ENCODE peak calls at places on chromosomes 7 and 10, in eight cellular contexts. One of them, this sample, is unnamed.

GRCh38 chr7:113026941-113027340 is 59.7 kb downstream of the GPR85 start:
- DNase-seq in fibroblast of lung: no peak
- DNase-seq in AML-193: no peak
- DNase-seq in activated naive CD4-positive, alpha-beta T cell treated with anti-CD3 and anti-CD28 coated beads for 36 hours: no peak
- DNase-seq in naive thymus-derived CD4-positive, alpha-beta T cell: no peak
- DNase-seq in EL: peak; percentile 41
- DNase-seq in fibroblast of mammary gland: peak; percentile 33
- DNase-seq in GM04504: peak; percentile 10
- DNase-seq in this sample: no peak

GRCh38 chr7:154852205-154852604 is 150.7 kb downstream of the PAXIP1 start:
- DNase-seq in fibroblast of lung: no peak
- DNase-seq in AML-193: no peak
- DNase-seq in activated naive CD4-positive, alpha-beta T cell treated with anti-CD3 and anti-CD28 coated beads for 36 hours: no peak
- DNase-seq in naive thymus-derived CD4-positive, alpha-beta T cell: no peak
- DNase-seq in EL: no peak
- DNase-seq in fibroblast of mammary gland: no peak
- DNase-seq in GM04504: no peak
- DNase-seq in this sample: no peak

GRCh38 chr7:108418941-108419340 is 37.3 kb downstream of the NRCAM start:
- DNase-seq in fibroblast of lung: no peak
- DNase-seq in AML-193: no peak
- DNase-seq in activated naive CD4-positive, alpha-beta T cell treated with anti-CD3 and anti-CD28 coated beads for 36 hours: no peak
- DNase-seq in naive thymus-derived CD4-positive, alpha-beta T cell: no peak
- DNase-seq in EL: no peak
- DNase-seq in fibroblast of mammary gland: peak; percentile 51
- DNase-seq in GM04504: no peak
- DNase-seq in this sample: peak; percentile 2

GRCh38 chr7:55344840-55345239 is 20.3 kb upstream of the LANCL2 start:
- DNase-seq in fibroblast of lung: no peak
- DNase-seq in AML-193: no peak
- DNase-seq in activated naive CD4-positive, alpha-beta T cell treated with anti-CD3 and anti-CD28 coated beads for 36 hours: no peak
- DNase-seq in naive thymus-derived CD4-positive, alpha-beta T cell: no peak
- DNase-seq in EL: no peak
- DNase-seq in fibroblast of mammary gland: no peak
- DNase-seq in GM04504: no peak
- DNase-seq in this sample: no peak

GRCh38 chr7:119681336-119681735 is 591.6 kb upstream of the KCND2 start:
- DNase-seq in fibroblast of lung: no peak
- DNase-seq in AML-193: no peak
- DNase-seq in activated naive CD4-positive, alpha-beta T cell treated with anti-CD3 and anti-CD28 coated beads for 36 hours: no peak
- DNase-seq in naive thymus-derived CD4-positive, alpha-beta T cell: no peak
- DNase-seq in EL: no peak
- DNase-seq in fibroblast of mammary gland: no peak
- DNase-seq in GM04504: no peak
- DNase-seq in this sample: no peak

GRCh38 chr7:145876376-145876775 is 240.2 kb upstream of the CNTNAP2 start:
- DNase-seq in fibroblast of lung: no peak
- DNase-seq in AML-193: no peak
- DNase-seq in activated naive CD4-positive, alpha-beta T cell treated with anti-CD3 and anti-CD28 coated beads for 36 hours: no peak
- DNase-seq in naive thymus-derived CD4-positive, alpha-beta T cell: no peak
- DNase-seq in EL: no peak
- DNase-seq in fibroblast of mammary gland: no peak
- DNase-seq in GM04504: no peak
- DNase-seq in this sample: no peak

GRCh38 chr10:35768731-35769130 is 126.6 kb upstream of the FZD8 start:
- DNase-seq in fibroblast of lung: no peak
- DNase-seq in AML-193: no peak
- DNase-seq in activated naive CD4-positive, alpha-beta T cell treated with anti-CD3 and anti-CD28 coated beads for 36 hours: no peak
- DNase-seq in naive thymus-derived CD4-positive, alpha-beta T cell: no peak
- DNase-seq in EL: no peak
- DNase-seq in fibroblast of mammary gland: no peak
- DNase-seq in GM04504: no peak
- DNase-seq in this sample: no peak

GRCh38 chr7:29177963-29178612 is 16.5 kb upstream of the CHN2 start:
- DNase-seq in fibroblast of lung: no peak
- DNase-seq in AML-193: peak; percentile 36
- DNase-seq in activated naive CD4-positive, alpha-beta T cell treated with anti-CD3 and anti-CD28 coated beads for 36 hours: peak; percentile 50
- DNase-seq in naive thymus-derived CD4-positive, alpha-beta T cell: no peak
- DNase-seq in EL: no peak
- DNase-seq in fibroblast of mammary gland: peak; percentile 36
- DNase-seq in GM04504: no peak
- DNase-seq in this sample: peak; percentile 29

GRCh38 chr10:25683291-25683690 is 250.7 kb upstream of the MYO3A start:
- DNase-seq in fibroblast of lung: no peak
- DNase-seq in AML-193: no peak
- DNase-seq in activated naive CD4-positive, alpha-beta T cell treated with anti-CD3 and anti-CD28 coated beads for 36 hours: no peak
- DNase-seq in naive thymus-derived CD4-positive, alpha-beta T cell: no peak
- DNase-seq in EL: no peak
- DNase-seq in fibroblast of mammary gland: no peak
- DNase-seq in GM04504: no peak
- DNase-seq in this sample: no peak

GRCh38 chr10:122844146-122844545 is 1.5 kb downstream of the CUZD1 start:
- DNase-seq in fibroblast of lung: no peak
- DNase-seq in AML-193: no peak
- DNase-seq in activated naive CD4-positive, alpha-beta T cell treated with anti-CD3 and anti-CD28 coated beads for 36 hours: no peak
- DNase-seq in naive thymus-derived CD4-positive, alpha-beta T cell: no peak
- DNase-seq in EL: no peak
- DNase-seq in fibroblast of mammary gland: no peak
- DNase-seq in GM04504: no peak
- DNase-seq in this sample: no peak